ENCODE peak calls at places on chromosomes 7 and 10, in nine cellular contexts. One of them, this sample, is unnamed.

GRCh38 chr10:3868274-3868669 is 83.3 kb upstream of the KLF6 start:
- DNase-seq in uterus: no peak
- DNase-seq in testis: no peak
- DNase-seq in ovary: no peak
- DNase-seq in H1: no peak
- DNase-seq in tibial nerve: no peak
- DNase-seq in heart left ventricle: no peak
- DNase-seq in Peyer's patch: no peak
- DNase-seq in NB4: no peak
- DNase-seq in this sample: no peak

GRCh38 chr10:6473430-6473829 is 106.6 kb downstream of the PRKCQ start:
- DNase-seq in uterus: no peak
- DNase-seq in testis: no peak
- DNase-seq in ovary: no peak
- DNase-seq in H1: no peak
- DNase-seq in tibial nerve: no peak
- DNase-seq in heart left ventricle: no peak
- DNase-seq in Peyer's patch: peak; percentile 57
- DNase-seq in NB4: peak; percentile 90
- DNase-seq in this sample: no peak

GRCh38 chr7:135249901-135250300 is 16.3 kb downstream of the STRA8 start:
- DNase-seq in uterus: no peak
- DNase-seq in testis: peak; percentile 8
- DNase-seq in ovary: no peak
- DNase-seq in H1: no peak
- DNase-seq in tibial nerve: no peak
- DNase-seq in heart left ventricle: no peak
- DNase-seq in Peyer's patch: no peak
- DNase-seq in NB4: no peak
- DNase-seq in this sample: no peak

GRCh38 chr10:11539191-11539868 is 72.1 kb downstream of the USP6NL start:
- DNase-seq in uterus: no peak
- DNase-seq in testis: no peak
- DNase-seq in ovary: no peak
- DNase-seq in H1: no peak
- DNase-seq in tibial nerve: no peak
- DNase-seq in heart left ventricle: no peak
- DNase-seq in Peyer's patch: no peak
- DNase-seq in NB4: peak; percentile 30
- DNase-seq in this sample: peak; percentile 7

GRCh38 chr7:49563693-49564378 is 209.6 kb upstream of the VWC2 start:
- DNase-seq in uterus: no peak
- DNase-seq in testis: no peak
- DNase-seq in ovary: no peak
- DNase-seq in H1: no peak
- DNase-seq in tibial nerve: no peak
- DNase-seq in heart left ventricle: no peak
- DNase-seq in Peyer's patch: no peak
- DNase-seq in NB4: no peak
- DNase-seq in this sample: no peak

GRCh38 chr10:68600041-68600778 is 40.1 kb downstream of the TET1 start:
- DNase-seq in uterus: peak; percentile 45
- DNase-seq in testis: peak; percentile 78
- DNase-seq in ovary: peak; percentile 43
- DNase-seq in H1: peak; percentile 82
- DNase-seq in tibial nerve: peak; percentile 51
- DNase-seq in heart left ventricle: peak; percentile 80
- DNase-seq in Peyer's patch: peak; percentile 75
- DNase-seq in NB4: peak; percentile 94
- DNase-seq in this sample: peak; percentile 76

GRCh38 chr7:136997735-136998134 is 129.3 kb downstream of the CHRM2 start:
- DNase-seq in uterus: no peak
- DNase-seq in testis: no peak
- DNase-seq in ovary: no peak
- DNase-seq in H1: no peak
- DNase-seq in tibial nerve: no peak
- DNase-seq in heart left ventricle: no peak
- DNase-seq in Peyer's patch: no peak
- DNase-seq in NB4: no peak
- DNase-seq in this sample: no peak

GRCh38 chr10:88987243-88987726 is 3.3 kb upstream of the FAS start:
- DNase-seq in uterus: no peak
- DNase-seq in testis: no peak
- DNase-seq in ovary: no peak
- DNase-seq in H1: no peak
- DNase-seq in tibial nerve: no peak
- DNase-seq in heart left ventricle: no peak
- DNase-seq in Peyer's patch: no peak
- DNase-seq in NB4: peak; percentile 46
- DNase-seq in this sample: no peak

GRCh38 chr10:127855584-127855881 is 37.2 kb downstream of the CLRN3 start:
- DNase-seq in uterus: no peak
- DNase-seq in testis: no peak
- DNase-seq in ovary: no peak
- DNase-seq in H1: no peak
- DNase-seq in tibial nerve: no peak
- DNase-seq in heart left ventricle: no peak
- DNase-seq in Peyer's patch: no peak
- DNase-seq in NB4: no peak
- DNase-seq in this sample: no peak

GRCh38 chr10:58897708-58898107 is 278.7 kb upstream of the PHYHIPL start:
- DNase-seq in uterus: no peak
- DNase-seq in testis: no peak
- DNase-seq in ovary: no peak
- DNase-seq in H1: no peak
- DNase-seq in tibial nerve: no peak
- DNase-seq in heart left ventricle: no peak
- DNase-seq in Peyer's patch: no peak
- DNase-seq in NB4: no peak
- DNase-seq in this sample: no peak

GRCh38 chr10:47104786-47105385 is 193.7 kb downstream of the PTPN20 start:
- DNase-seq in uterus: no peak
- DNase-seq in testis: no peak
- DNase-seq in ovary: no peak
- DNase-seq in H1: no peak
- DNase-seq in tibial nerve: peak; percentile 20
- DNase-seq in heart left ventricle: peak; percentile 36
- DNase-seq in Peyer's patch: no peak
- DNase-seq in NB4: peak; percentile 76
- DNase-seq in this sample: no peak

GRCh38 chr10:58516118-58516517 is 3.4 kb downstream of the BICC1 start:
- DNase-seq in uterus: no peak
- DNase-seq in testis: no peak
- DNase-seq in ovary: no peak
- DNase-seq in H1: no peak
- DNase-seq in tibial nerve: no peak
- DNase-seq in heart left ventricle: no peak
- DNase-seq in Peyer's patch: no peak
- DNase-seq in NB4: no peak
- DNase-seq in this sample: no peak

GRCh38 chr10:60426425-60426824 is 36.8 kb upstream of the ANK3 start:
- DNase-seq in uterus: no peak
- DNase-seq in testis: no peak
- DNase-seq in ovary: no peak
- DNase-seq in H1: no peak
- DNase-seq in tibial nerve: no peak
- DNase-seq in heart left ventricle: no peak
- DNase-seq in Peyer's patch: no peak
- DNase-seq in NB4: no peak
- DNase-seq in this sample: no peak

GRCh38 chr7:26168458-26169023 is 16.5 kb downstream of the NFE2L3 start:
- DNase-seq in uterus: no peak
- DNase-seq in testis: no peak
- DNase-seq in ovary: no peak
- DNase-seq in H1: no peak
- DNase-seq in tibial nerve: no peak
- DNase-seq in heart left ventricle: no peak
- DNase-seq in Peyer's patch: no peak
- DNase-seq in NB4: no peak
- DNase-seq in this sample: no peak

GRCh38 chr10:80289451-80290287 is at the start of gene MAT1A:
- DNase-seq in uterus: no peak
- DNase-seq in testis: peak; percentile 77
- DNase-seq in ovary: no peak
- DNase-seq in H1: peak; percentile 13
- DNase-seq in tibial nerve: no peak
- DNase-seq in heart left ventricle: no peak
- DNase-seq in Peyer's patch: no peak
- DNase-seq in NB4: peak; percentile 13
- DNase-seq in this sample: peak; percentile 23

GRCh38 chr7:3585826-3586225 is 284.8 kb downstream of the SDK1 start:
- DNase-seq in uterus: no peak
- DNase-seq in testis: no peak
- DNase-seq in ovary: no peak
- DNase-seq in H1: no peak
- DNase-seq in tibial nerve: no peak
- DNase-seq in heart left ventricle: no peak
- DNase-seq in Peyer's patch: no peak
- DNase-seq in NB4: no peak
- DNase-seq in this sample: no peak
- TF ChIP-seq POLR2A in uterus: no peak
- TF ChIP-seq POLR2A in testis: no peak
- TF ChIP-seq POLR2A in ovary: no peak
- TF ChIP-seq POLR2A in H1: no peak
- TF ChIP-seq POLR2A in tibial nerve: no peak
- TF ChIP-seq POLR2A in heart left ventricle: no peak
- TF ChIP-seq POLR2A in Peyer's patch: no peak
- TF ChIP-seq POLR2A in NB4: no peak
- TF ChIP-seq POLR2A in this sample: no peak

GRCh38 chr7:73312831-73313520 is 4.3 kb upstream of the NSUN5 start:
- DNase-seq in uterus: no peak
- DNase-seq in testis: no peak
- DNase-seq in ovary: no peak
- DNase-seq in H1: no peak
- DNase-seq in tibial nerve: no peak
- DNase-seq in heart left ventricle: no peak
- DNase-seq in Peyer's patch: no peak
- DNase-seq in NB4: no peak
- DNase-seq in this sample: no peak

GRCh38 chr7:73304071-73304470 is 4.6 kb downstream of the NSUN5 start:
- DNase-seq in uterus: no peak
- DNase-seq in testis: no peak
- DNase-seq in ovary: no peak
- DNase-seq in H1: no peak
- DNase-seq in tibial nerve: no peak
- DNase-seq in heart left ventricle: no peak
- DNase-seq in Peyer's patch: no peak
- DNase-seq in NB4: no peak
- DNase-seq in this sample: no peak

GRCh38 chr7:73308074-73308664 is 457 bp downstream of the NSUN5 start:
- DNase-seq in uterus: no peak
- DNase-seq in testis: no peak
- DNase-seq in ovary: no peak
- DNase-seq in H1: no peak
- DNase-seq in tibial nerve: no peak
- DNase-seq in heart left ventricle: peak; percentile 26
- DNase-seq in Peyer's patch: peak; percentile 47
- DNase-seq in NB4: no peak
- DNase-seq in this sample: no peak

GRCh38 chr7:73307436-73307835 is 1.2 kb downstream of the NSUN5 start:
- DNase-seq in uterus: no peak
- DNase-seq in testis: no peak
- DNase-seq in ovary: no peak
- DNase-seq in H1: no peak
- DNase-seq in tibial nerve: no peak
- DNase-seq in heart left ventricle: no peak
- DNase-seq in Peyer's patch: peak; percentile 36
- DNase-seq in NB4: no peak
- DNase-seq in this sample: no peak

GRCh38 chr7:73308665-73309214 is at the start of gene NSUN5:
- DNase-seq in uterus: peak; percentile 74
- DNase-seq in testis: peak; percentile 91
- DNase-seq in ovary: peak; percentile 77
- DNase-seq in H1: peak; percentile 62
- DNase-seq in tibial nerve: peak; percentile 72
- DNase-seq in heart left ventricle: peak; percentile 94
- DNase-seq in Peyer's patch: peak; percentile 96
- DNase-seq in NB4: peak; percentile 97
- DNase-seq in this sample: peak; percentile 27
- TF ChIP-seq POLR2A in uterus: no peak
- TF ChIP-seq POLR2A in testis: no peak
- TF ChIP-seq POLR2A in ovary: no peak
- TF ChIP-seq POLR2A in H1: peak; percentile 83
- TF ChIP-seq POLR2A in tibial nerve: no peak
- TF ChIP-seq POLR2A in heart left ventricle: peak; percentile 37
- TF ChIP-seq POLR2A in Peyer's patch: peak; percentile 63
- TF ChIP-seq POLR2A in NB4: peak; percentile 96
- TF ChIP-seq POLR2A in this sample: peak; percentile 63

GRCh38 chr7:55964261-55964801 is at the start of gene NIPSNAP2:
- DNase-seq in uterus: peak; percentile 41
- DNase-seq in testis: peak; percentile 61
- DNase-seq in ovary: peak; percentile 58
- DNase-seq in H1: peak; percentile 17
- DNase-seq in tibial nerve: no peak
- DNase-seq in heart left ventricle: peak; percentile 70
- DNase-seq in Peyer's patch: peak; percentile 68
- DNase-seq in NB4: peak; percentile 81
- DNase-seq in this sample: peak; percentile 97
- TF ChIP-seq POLR2A in uterus: no peak
- TF ChIP-seq POLR2A in testis: no peak
- TF ChIP-seq POLR2A in ovary: no peak
- TF ChIP-seq POLR2A in H1: peak; percentile 65
- TF ChIP-seq POLR2A in tibial nerve: peak; percentile 57
- TF ChIP-seq POLR2A in heart left ventricle: no peak
- TF ChIP-seq POLR2A in Peyer's patch: no peak
- TF ChIP-seq POLR2A in NB4: peak; percentile 82
- TF ChIP-seq POLR2A in this sample: peak; percentile 82

GRCh38 chr10:122460891-122461293 is 461 bp upstream of the HTRA1 start:
- DNase-seq in uterus: no peak
- DNase-seq in testis: no peak
- DNase-seq in ovary: peak; percentile 33
- DNase-seq in H1: no peak
- DNase-seq in tibial nerve: no peak
- DNase-seq in heart left ventricle: no peak
- DNase-seq in Peyer's patch: no peak
- DNase-seq in NB4: no peak
- DNase-seq in this sample: no peak

GRCh38 chr10:122461367-122461728 is at the start of gene HTRA1:
- DNase-seq in uterus: peak; percentile 75
- DNase-seq in testis: peak; percentile 65
- DNase-seq in ovary: peak; percentile 82
- DNase-seq in H1: no peak
- DNase-seq in tibial nerve: peak; percentile 66
- DNase-seq in heart left ventricle: peak; percentile 90
- DNase-seq in Peyer's patch: peak; percentile 59
- DNase-seq in NB4: no peak
- DNase-seq in this sample: peak; percentile 68

GRCh38 chr10:122457934-122458333 is 3.4 kb upstream of the HTRA1 start:
- DNase-seq in uterus: no peak
- DNase-seq in testis: no peak
- DNase-seq in ovary: no peak
- DNase-seq in H1: no peak
- DNase-seq in tibial nerve: no peak
- DNase-seq in heart left ventricle: no peak
- DNase-seq in Peyer's patch: no peak
- DNase-seq in NB4: no peak
- DNase-seq in this sample: no peak

GRCh38 chr10:122458693-122459092 is 2.7 kb upstream of the HTRA1 start:
- DNase-seq in uterus: no peak
- DNase-seq in testis: no peak
- DNase-seq in ovary: no peak
- DNase-seq in H1: no peak
- DNase-seq in tibial nerve: no peak
- DNase-seq in heart left ventricle: no peak
- DNase-seq in Peyer's patch: no peak
- DNase-seq in NB4: no peak
- DNase-seq in this sample: no peak

GRCh38 chr10:122459586-122460273 is 1.6 kb upstream of the HTRA1 start:
- DNase-seq in uterus: no peak
- DNase-seq in testis: no peak
- DNase-seq in ovary: peak; percentile 66
- DNase-seq in H1: no peak
- DNase-seq in tibial nerve: no peak
- DNase-seq in heart left ventricle: no peak
- DNase-seq in Peyer's patch: no peak
- DNase-seq in NB4: peak; percentile 51
- DNase-seq in this sample: peak; percentile 55
- TF ChIP-seq POLR2A in uterus: no peak
- TF ChIP-seq POLR2A in testis: no peak
- TF ChIP-seq POLR2A in ovary: no peak
- TF ChIP-seq POLR2A in H1: no peak
- TF ChIP-seq POLR2A in tibial nerve: no peak
- TF ChIP-seq POLR2A in heart left ventricle: no peak
- TF ChIP-seq POLR2A in Peyer's patch: no peak
- TF ChIP-seq POLR2A in NB4: no peak
- TF ChIP-seq POLR2A in this sample: no peak